ENCODE peak calls at places on chromosomes 16 and 17, in seven cellular contexts. B, T, S, M, K, P and C are unnamed samples.

GRCh38 chr17:7747586-7747985 is 30.0 kb downstream of the DNAH2 start:
- DNase-seq in T (no peak), K (no peak), S (no peak), B (no peak), P (peak), M (no peak), C (no peak)

GRCh38 chr16:70749681-70750601 is 51.0 kb downstream of the VAC14 start:
- DNase-seq in B (no peak), T (peak), M (peak), K (no peak), S (peak), P (no peak), C (no peak)

GRCh38 chr17:12821376-12821940 is 32.2 kb downstream of the ARHGAP44 start:
- DNase-seq in K (no peak), S (no peak), M (no peak), B (no peak), T (no peak), P (no peak), C (no peak)

GRCh38 chr16:14110728-14111251 is 39.7 kb downstream of the MRTFB start:
- DNase-seq in K (no peak), T (no peak), P (no peak), M (no peak), S (no peak), B (no peak), C (no peak)

GRCh38 chr17:31803494-31804213 is 55.4 kb downstream of the COPRS start:
- DNase-seq in T (no peak), P (no peak), M (no peak), S (no peak), K (no peak), B (no peak), C (no peak)

GRCh38 chr17:44636562-44636961 is 19.7 kb upstream of the MEIOC start:
- DNase-seq in K (no peak), S (no peak), M (no peak), T (no peak), B (no peak), P (peak), C (no peak)

GRCh38 chr16:56789360-56789759 is 59.4 kb downstream of the NUP93 start:
- DNase-seq in P (peak), K (peak), S (no peak), B (no peak), T (no peak), M (no peak), C (no peak)

GRCh38 chr17:20157078-20157360 is 147.9 kb downstream of the SPECC1 start:
- DNase-seq in T (no peak), M (no peak), B (no peak), S (no peak), K (no peak), P (no peak), C (no peak)